ENCODE peak calls at places on chromosome 5, in six cellular contexts. B is suprapubic skin; W is CD4-positive, alpha-beta memory T cell; O is HCT116; E is psoas muscle; Z is adipocyte. Q is an unnamed sample. For H3K9me3, the result is how much of the 10 kb centered on the place peaks cover.

GRCh38 chr5:75668988-75669760 is 48.1 kb downstream of the POC5 start:
- DNase-seq in O (no peak), E (peak), B (no peak), Z (no peak), W (no peak), Q (no peak)

GRCh38 chr5:63125862-63126261 is 547.2 kb downstream of the LRRC70 start:
- DNase-seq in Z (peak), O (no peak), W (no peak), E (no peak), B (no peak), Q (peak)

GRCh38 chr5:102975040-102975439 is 144.9 kb downstream of the GIN1 start:
- DNase-seq in E (no peak), Z (no peak), W (no peak), B (no peak), O (no peak), Q (peak)

GRCh38 chr5:161411156-161411555 is 135.4 kb downstream of the GABRB2 start:
- DNase-seq in O (no peak), W (no peak), E (no peak), B (no peak), Z (no peak), Q (no peak)

GRCh38 chr5:174427304-174427703 is 297.1 kb upstream of the MSX2 start:
- DNase-seq in W (no peak), B (no peak), O (no peak), Z (no peak), E (no peak), Q (no peak)

GRCh38 chr5:36300181-36300926 is 1.3 kb downstream of the RANBP3L start:
- DNase-seq in W (no peak), Z (peak), E (no peak), O (no peak), B (no peak), Q (no peak)

GRCh38 chr5:53302524-53302923 is 177.9 kb upstream of the FST start:
- DNase-seq in W (no peak), B (no peak), O (no peak), Z (peak), E (no peak), Q (no peak)

GRCh38 chr5:145981612-145982571 is 45.5 kb downstream of the SH3RF2 start:
- DNase-seq in O (no peak), E (no peak), Z (no peak), B (no peak), W (no peak), Q (no peak)

GRCh38 chr5:169788168-169788567 is 151.1 kb downstream of the DOCK2 start:
- DNase-seq in Z (peak), E (no peak), W (no peak), O (no peak), B (no peak), Q (peak)

GRCh38 chr5:168446987-168447386 is 39.3 kb upstream of the RARS1 start:
- DNase-seq in Z (no peak), W (no peak), B (no peak), O (no peak), E (no peak), Q (no peak)

GRCh38 chr5:125717209-125717608 is 706.0 kb upstream of the GRAMD2B start:
- DNase-seq in O (no peak), B (no peak), Z (peak), E (no peak), W (no peak), Q (no peak)

GRCh38 chr5:154467655-154468354 is 10.2 kb downstream of the HAND1 start:
- DNase-seq in B (no peak), Z (peak), W (peak), O (peak), E (peak), Q (peak)

GRCh38 chr5:99900302-99900811 is 634.8 kb upstream of the FAM174A start:
- DNase-seq in B (no peak), Z (peak), O (peak), W (no peak), E (no peak), Q (peak)

DNA sequence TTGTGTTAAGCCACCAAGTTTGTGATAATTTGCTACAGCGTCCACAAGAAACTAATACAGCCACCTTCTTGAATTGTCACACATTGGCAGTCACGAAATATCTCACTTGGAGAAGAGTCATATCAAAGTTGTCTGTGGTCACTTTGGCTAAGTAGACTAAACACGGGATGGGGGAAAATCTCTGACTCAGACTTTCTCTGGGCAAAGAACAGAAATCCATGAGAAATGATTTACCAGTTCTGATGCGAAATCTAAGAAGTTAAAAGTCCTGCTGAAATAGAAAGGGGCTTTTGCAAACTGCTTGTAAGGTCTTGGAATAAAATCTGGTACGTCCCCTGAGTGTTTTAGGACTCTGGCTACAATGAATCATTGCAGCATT is 158.4 kb downstream of the COL23A1 start:
- DNase-seq in Z (no peak), B (no peak), O (no peak), E (no peak), W (no peak), Q (no peak)
- H3K9me3 ChIP-seq in Z (under half), B (under half), O (under half), E (under half), W (under half), Q (under half)

GRCh38 chr5:8730194-8730593 is 815.7 kb downstream of the SEMA5A start:
- DNase-seq in W (no peak), B (no peak), O (no peak), Z (peak), E (no peak), Q (no peak)
- H3K9me3 ChIP-seq in W (under half), B (under half), O (under half), Z (under half), E (under half), Q (under half)

GRCh38 chr5:6904822-6905221 is 191.6 kb downstream of the TENT4A start:
- DNase-seq in B (no peak), O (no peak), E (no peak), Z (no peak), W (no peak), Q (no peak)

GRCh38 chr5:6903934-6904333 is 190.7 kb downstream of the TENT4A start:
- DNase-seq in E (no peak), O (no peak), W (no peak), Z (no peak), B (no peak), Q (no peak)

GRCh38 chr5:6907320-6907918 is 194.2 kb downstream of the TENT4A start:
- DNase-seq in E (no peak), B (no peak), O (no peak), W (no peak), Z (no peak), Q (peak)

GRCh38 chr5:6905883-6906282 is 192.7 kb downstream of the TENT4A start:
- DNase-seq in O (no peak), Z (no peak), E (peak), W (no peak), B (no peak), Q (no peak)

DNA sequence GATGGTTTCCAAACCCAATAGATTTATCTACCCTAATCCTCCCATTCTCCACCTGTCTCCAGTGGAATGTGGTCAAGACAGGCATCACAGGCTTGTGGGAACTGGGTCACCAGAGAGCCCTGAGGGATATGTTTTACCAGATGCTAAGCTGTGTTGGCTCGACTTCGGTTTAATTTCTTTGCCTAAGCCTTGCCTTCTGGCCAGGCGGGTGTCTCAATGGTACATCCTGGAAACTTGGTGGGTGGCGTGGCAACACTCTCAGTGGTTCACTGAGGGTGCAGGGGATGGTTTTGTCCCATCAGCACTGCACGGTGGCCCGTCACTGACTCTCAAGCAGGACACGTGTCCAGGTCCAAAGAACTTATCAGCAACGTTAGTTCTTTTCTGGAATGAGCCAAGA is 192.2 kb downstream of the TENT4A start:
- DNase-seq in O (no peak), B (no peak), Z (no peak), W (no peak), E (peak), Q (no peak)
- H3K9me3 ChIP-seq in O (under half), B (under half), Z (under half), W (under half), E (under half), Q (under half)

DNA sequence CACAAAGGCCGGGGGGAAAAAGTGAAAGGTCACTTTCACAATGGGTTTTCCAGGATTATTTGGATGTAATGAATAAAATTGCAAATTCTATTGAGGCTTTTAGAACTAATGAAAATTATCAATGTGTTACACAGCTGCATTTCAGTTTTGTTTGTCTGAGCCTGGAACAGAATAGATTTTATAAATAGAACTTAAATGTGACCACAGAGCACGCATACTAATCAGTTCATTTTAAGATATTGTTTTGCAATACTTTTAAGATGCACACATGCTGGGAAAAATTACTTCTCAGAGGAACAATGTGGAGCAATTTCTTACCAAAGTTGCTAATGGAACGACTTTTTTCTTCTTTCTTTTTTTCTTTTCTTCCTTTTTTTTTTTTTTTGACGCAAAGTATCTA is 1591.8 kb upstream of the WWC1 start:
- DNase-seq in Z (no peak), W (no peak), B (no peak), E (no peak), O (no peak), Q (no peak)
- H3K9me3 ChIP-seq in Z (under half), W (under half), B (under half), E (under half), O (under half), Q (under half)

GRCh38 chr5:178797546-178798105 is 62.1 kb upstream of the ZNF354B start:
- DNase-seq in W (no peak), E (no peak), B (no peak), O (no peak), Z (no peak), Q (no peak)
- H3K9me3 ChIP-seq in W (under half), E (under half), B (under half), O (under half), Z (under half), Q (under half)

GRCh38 chr5:178965465-178966055 is 24.6 kb downstream of the ZNF454 start:
- DNase-seq in B (no peak), Z (no peak), O (no peak), E (no peak), W (no peak), Q (no peak)
- H3K9me3 ChIP-seq in B (half or more), Z (half or more), O (under half), E (half or more), W (under half), Q (half or more)

DNA sequence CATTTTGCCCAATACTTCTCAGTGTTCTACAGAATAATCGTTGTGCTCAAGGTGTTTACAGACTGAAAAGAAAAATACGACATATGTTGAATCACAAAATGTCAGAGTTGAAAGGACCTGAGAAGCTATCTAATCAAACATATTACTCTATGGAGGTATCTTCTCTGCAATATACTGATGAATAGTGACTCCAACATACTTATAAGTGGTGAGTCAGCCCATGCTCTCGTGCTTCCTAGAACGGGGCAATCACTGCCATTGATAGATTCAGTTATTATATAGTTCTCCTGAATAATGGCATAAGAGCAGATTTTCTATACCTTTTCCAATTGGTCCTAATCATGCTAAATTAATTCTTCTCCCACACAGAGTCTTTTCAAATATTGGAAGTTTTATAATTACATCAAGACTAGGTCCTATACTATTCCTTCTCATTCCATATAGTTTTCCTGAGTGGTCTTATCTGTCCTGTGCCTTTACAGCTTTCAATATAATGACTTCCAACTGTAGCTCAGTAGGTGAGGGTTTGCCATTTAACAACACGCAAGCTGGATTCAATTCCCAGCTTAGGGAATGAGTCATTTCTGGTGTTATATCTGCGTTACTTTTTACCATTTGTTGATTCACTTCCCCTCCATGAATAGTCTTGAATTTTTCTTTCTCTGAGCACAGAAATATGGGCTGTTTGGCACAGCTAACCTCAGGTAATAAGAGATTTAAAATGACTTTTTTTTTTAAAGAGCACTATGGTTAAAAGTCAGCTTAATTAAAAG is 81.1 kb downstream of the PLK2 start:
- DNase-seq in E (no peak), Z (no peak), O (no peak), W (no peak), B (no peak), Q (no peak)
- H3K9me3 ChIP-seq in E (under half), Z (under half), O (under half), W (under half), B (under half), Q (under half)

DNA sequence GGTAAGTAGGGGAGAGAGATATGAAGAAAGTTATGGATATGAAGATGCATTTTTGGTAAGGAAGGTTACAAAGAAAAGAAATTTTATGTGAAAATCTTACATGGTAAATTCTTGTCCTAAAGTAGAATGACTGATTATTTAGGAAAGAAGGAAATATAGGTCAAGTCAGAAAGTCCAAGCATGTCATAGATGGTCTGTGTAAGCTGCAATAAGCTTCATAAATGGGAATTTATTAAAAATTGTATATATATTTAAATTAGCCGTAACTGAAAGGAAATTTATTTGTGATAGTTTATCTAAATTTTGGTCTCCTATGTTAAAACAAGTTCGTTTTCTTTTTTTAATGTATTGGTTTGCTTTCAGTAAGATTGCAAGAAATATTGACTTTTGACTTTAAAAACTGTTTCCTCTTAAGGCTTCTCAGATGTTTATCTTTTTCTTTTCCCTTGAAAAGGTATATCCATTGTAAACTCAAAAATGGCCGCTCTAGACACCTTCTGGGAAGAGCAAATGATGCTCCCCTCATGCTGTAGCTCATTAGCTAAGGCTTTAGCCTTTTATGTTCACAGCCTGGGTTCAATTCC is 46.8 kb upstream of the HAPLN1 start:
- DNase-seq in E (no peak), Z (no peak), W (no peak), O (peak), B (no peak), Q (peak)
- H3K9me3 ChIP-seq in E (under half), Z (under half), W (under half), O (under half), B (under half), Q (under half)

GRCh38 chr5:3654515-3654914 is 58.9 kb downstream of the IRX1 start:
- DNase-seq in E (no peak), Z (no peak), O (no peak), W (no peak), B (no peak), Q (no peak)
- H3K9me3 ChIP-seq in E (under half), Z (under half), O (under half), W (under half), B (under half), Q (under half)

GRCh38 chr5:150530992-150531588 is 23.2 kb downstream of the NDST1 start:
- DNase-seq in O (no peak), W (no peak), E (no peak), B (no peak), Z (no peak), Q (no peak)

GRCh38 chr5:150529555-150529954 is 21.6 kb downstream of the NDST1 start:
- DNase-seq in W (no peak), Z (no peak), B (no peak), O (no peak), E (no peak), Q (no peak)

GRCh38 chr5:150531686-150532085 is 23.8 kb downstream of the NDST1 start:
- DNase-seq in O (no peak), B (no peak), Z (no peak), W (no peak), E (no peak), Q (no peak)

GRCh38 chr5:150529147-150529546 is 21.2 kb downstream of the NDST1 start:
- DNase-seq in O (no peak), W (no peak), Z (no peak), B (no peak), E (no peak), Q (no peak)

GRCh38 chr5:150530423-150530822 is 22.5 kb downstream of the NDST1 start:
- DNase-seq in W (no peak), Z (no peak), B (no peak), O (no peak), E (no peak), Q (no peak)
- H3K9me3 ChIP-seq in W (under half), Z (under half), B (under half), O (under half), E (under half), Q (under half)

Q was measured in A673.